ENCODE peak calls at places on chromosomes 3 and 15, in five cellular contexts. One of them, this sample, is unnamed.
A peak's percentile ranks its signal among the peaks of the same experiment; 100 is the strongest.

GRCh38 chr15:72502220-72502809 is 28.2 kb downstream of the ARIH1 start:
- DNase-seq in stimulated activated CD8-positive, alpha-beta memory T cell treated with anti-CD3 and anti-CD28 coated beads, Interleukin-4, amount 100 ng/mL, for 48 hours: no peak
- DNase-seq in A172: no peak
- DNase-seq in A673: no peak
- DNase-seq in Peyer's patch: no peak
- DNase-seq in this sample: no peak

GRCh38 chr3:149507491-149508324 is 33.2 kb downstream of the TM4SF4 start:
- DNase-seq in Peyer's patch: no peak
- DNase-seq in stimulated activated CD8-positive, alpha-beta memory T cell treated with anti-CD3 and anti-CD28 coated beads, Interleukin-4, amount 100 ng/mL, for 48 hours: peak; percentile 29
- DNase-seq in A673: peak; percentile 35
- DNase-seq in A172: peak; percentile 51
- DNase-seq in this sample: peak; percentile 35

GRCh38 chr3:149843502-149843901 is 30.5 kb downstream of the RNF13 start:
- DNase-seq in A172: no peak
- DNase-seq in Peyer's patch: no peak
- DNase-seq in stimulated activated CD8-positive, alpha-beta memory T cell treated with anti-CD3 and anti-CD28 coated beads, Interleukin-4, amount 100 ng/mL, for 48 hours: no peak
- DNase-seq in A673: no peak
- DNase-seq in this sample: no peak

GRCh38 chr15:27820232-27820631 is 278.9 kb downstream of the OCA2 start:
- DNase-seq in A172: no peak
- DNase-seq in stimulated activated CD8-positive, alpha-beta memory T cell treated with anti-CD3 and anti-CD28 coated beads, Interleukin-4, amount 100 ng/mL, for 48 hours: no peak
- DNase-seq in Peyer's patch: no peak
- DNase-seq in A673: no peak
- DNase-seq in this sample: no peak

GRCh38 chr3:5026046-5026362 is 46.8 kb downstream of the BHLHE40 start:
- DNase-seq in A172: no peak
- DNase-seq in A673: no peak
- DNase-seq in stimulated activated CD8-positive, alpha-beta memory T cell treated with anti-CD3 and anti-CD28 coated beads, Interleukin-4, amount 100 ng/mL, for 48 hours: no peak
- DNase-seq in Peyer's patch: no peak
- DNase-seq in this sample: no peak

GRCh38 chr15:58770519-58770856 is 614 bp upstream of the MINDY2 start:
- DNase-seq in A172: peak; percentile 58
- DNase-seq in Peyer's patch: no peak
- DNase-seq in A673: no peak
- DNase-seq in stimulated activated CD8-positive, alpha-beta memory T cell treated with anti-CD3 and anti-CD28 coated beads, Interleukin-4, amount 100 ng/mL, for 48 hours: no peak
- DNase-seq in this sample: no peak

GRCh38 chr15:33311312-33311971 is 675 bp downstream of the RYR3 start:
- DNase-seq in Peyer's patch: no peak
- DNase-seq in A172: no peak
- DNase-seq in A673: no peak
- DNase-seq in stimulated activated CD8-positive, alpha-beta memory T cell treated with anti-CD3 and anti-CD28 coated beads, Interleukin-4, amount 100 ng/mL, for 48 hours: no peak
- DNase-seq in this sample: no peak

GRCh38 chr15:100725121-100726069 is 123.0 kb downstream of the ASB7 start:
- DNase-seq in A172: peak; percentile 54
- DNase-seq in stimulated activated CD8-positive, alpha-beta memory T cell treated with anti-CD3 and anti-CD28 coated beads, Interleukin-4, amount 100 ng/mL, for 48 hours: no peak
- DNase-seq in Peyer's patch: no peak
- DNase-seq in A673: no peak
- DNase-seq in this sample: no peak

GRCh38 chr3:119380697-119381096 is 82.7 kb downstream of the TMEM39A start:
- DNase-seq in A673: peak; percentile 17
- DNase-seq in stimulated activated CD8-positive, alpha-beta memory T cell treated with anti-CD3 and anti-CD28 coated beads, Interleukin-4, amount 100 ng/mL, for 48 hours: no peak
- DNase-seq in Peyer's patch: no peak
- DNase-seq in A172: no peak
- DNase-seq in this sample: peak; percentile 17

GRCh38 chr15:98120561-98120960 is 160.1 kb downstream of the ARRDC4 start:
- DNase-seq in A172: peak; percentile 68
- DNase-seq in Peyer's patch: no peak
- DNase-seq in stimulated activated CD8-positive, alpha-beta memory T cell treated with anti-CD3 and anti-CD28 coated beads, Interleukin-4, amount 100 ng/mL, for 48 hours: no peak
- DNase-seq in A673: no peak
- DNase-seq in this sample: peak; percentile 60

GRCh38 chr3:151410891-151411559 is 26.5 kb upstream of the P2RY12 start:
- DNase-seq in A172: peak; percentile 61
- DNase-seq in Peyer's patch: no peak
- DNase-seq in A673: no peak
- DNase-seq in stimulated activated CD8-positive, alpha-beta memory T cell treated with anti-CD3 and anti-CD28 coated beads, Interleukin-4, amount 100 ng/mL, for 48 hours: no peak
- DNase-seq in this sample: no peak

GRCh38 chr3:169147246-169148008 is 516.1 kb downstream of the MECOM start:
- DNase-seq in stimulated activated CD8-positive, alpha-beta memory T cell treated with anti-CD3 and anti-CD28 coated beads, Interleukin-4, amount 100 ng/mL, for 48 hours: peak; percentile 27
- DNase-seq in A172: peak; percentile 49
- DNase-seq in Peyer's patch: peak; percentile 68
- DNase-seq in A673: peak; percentile 62
- DNase-seq in this sample: peak; percentile 56

GRCh38 chr3:41117398-41117870 is 81.9 kb upstream of the CTNNB1 start:
- DNase-seq in A172: peak; percentile 92
- DNase-seq in stimulated activated CD8-positive, alpha-beta memory T cell treated with anti-CD3 and anti-CD28 coated beads, Interleukin-4, amount 100 ng/mL, for 48 hours: peak; percentile 89
- DNase-seq in Peyer's patch: peak; percentile 88
- DNase-seq in A673: peak; percentile 45
- DNase-seq in this sample: peak; percentile 100

GRCh38 chr15:80749589-80749988 is 29.6 kb upstream of the CEMIP start:
- DNase-seq in Peyer's patch: no peak
- DNase-seq in A172: no peak
- DNase-seq in A673: no peak
- DNase-seq in stimulated activated CD8-positive, alpha-beta memory T cell treated with anti-CD3 and anti-CD28 coated beads, Interleukin-4, amount 100 ng/mL, for 48 hours: no peak
- DNase-seq in this sample: no peak

This sample was measured in SK-MEL-5.